ENCODE peak calls at places on chromosome 17, in eight cellular contexts. S is endodermal cell, T is fibroblast of lung, L is heart left ventricle, H is IMR-90, U is GM23338, O is left ventricle myocardium inferior, V is WERI-Rb-1. M is an unnamed sample.

GRCh38 chr17:83129676-83130075 is 50.3 kb downstream of the METRNL start:
- DNase-seq in U (no peak), S (peak), O (no peak), H (no peak), V (no peak), T (no peak), L (no peak), M (peak)

GRCh38 chr17:40552806-40553693 is 12.2 kb downstream of the CCR7 start:
- DNase-seq in H (no peak), L (no peak), U (no peak), T (peak), S (peak), V (peak), O (no peak), M (peak)

GRCh38 chr17:77332981-77333685 is 192.4 kb downstream of the SEC14L1 start:
- DNase-seq in U (no peak), S (no peak), O (no peak), L (no peak), T (peak), V (no peak), H (peak), M (peak)

GRCh38 chr17:6654816-6655731 is 3.5 kb downstream of the C17orf100 start:
- DNase-seq in U (peak), V (no peak), L (no peak), T (peak), H (no peak), O (no peak), S (peak), M (peak)

GRCh38 chr17:49002331-49002730 is 5.1 kb downstream of the IGF2BP1 start:
- DNase-seq in O (no peak), T (no peak), V (no peak), U (no peak), S (no peak), H (no peak), L (no peak), M (no peak)

GRCh38 chr17:60149691-60150582 is at the start of gene CA4:
- DNase-seq in O (no peak), H (no peak), U (peak), S (peak), V (peak), L (peak), T (no peak), M (no peak)

GRCh38 chr17:77373298-77374169 is 232.8 kb downstream of the SEC14L1 start:
- DNase-seq in U (peak), V (no peak), T (no peak), O (peak), L (peak), H (no peak), S (peak), M (peak)

GRCh38 chr17:33234930-33235685 is 58.0 kb downstream of the ASIC2 start:
- DNase-seq in T (peak), L (peak), V (no peak), S (no peak), O (peak), U (no peak), H (peak), M (no peak)

GRCh38 chr17:56908061-56908542 is 5.7 kb downstream of the TRIM25 start:
- DNase-seq in S (no peak), O (peak), U (no peak), H (no peak), L (peak), V (no peak), T (no peak), M (peak)

GRCh38 chr17:3977387-3977786 is 13.2 kb upstream of the ATP2A3 start:
- DNase-seq in H (no peak), V (no peak), U (no peak), T (no peak), L (no peak), S (no peak), O (no peak), M (peak)

GRCh38 chr17:40559954-40560591 is 5.2 kb downstream of the CCR7 start:
- DNase-seq in O (peak), T (peak), S (peak), L (peak), U (peak), V (peak), H (peak), M (peak)

GRCh38 chr17:40501499-40501911 is at the start of gene TNS4:
- DNase-seq in L (peak), T (no peak), S (peak), O (no peak), U (no peak), H (no peak), V (no peak), M (peak)

GRCh38 chr17:8192070-8192815 is 2.3 kb upstream of the BORCS6 start:
- DNase-seq in O (peak), T (peak), U (peak), S (peak), V (no peak), L (no peak), H (peak), M (peak)

GRCh38 chr17:37521821-37522220 is 32.1 kb downstream of the DUSP14 start:
- DNase-seq in O (no peak), S (no peak), U (no peak), T (no peak), L (no peak), H (no peak), V (no peak), M (no peak)

GRCh38 chr17:4329838-4330237 is 36.6 kb downstream of the UBE2G1 start:
- DNase-seq in H (peak), V (no peak), U (no peak), O (no peak), S (no peak), L (no peak), T (peak), M (no peak)

GRCh38 chr17:16989230-16989952 is 17.5 kb upstream of the TNFRSF13B start:
- DNase-seq in U (no peak), S (peak), L (no peak), V (no peak), O (no peak), T (no peak), H (no peak), M (peak)

GRCh38 chr17:56718515-56718914 is 115.2 kb downstream of the C17orf67 start:
- DNase-seq in V (no peak), L (no peak), O (no peak), U (no peak), T (no peak), S (no peak), H (no peak), M (no peak)

GRCh38 chr17:78759203-78759968 is 22.7 kb downstream of the CYTH1 start:
- DNase-seq in U (no peak), H (peak), L (peak), S (no peak), O (peak), T (peak), V (no peak), M (peak)

GRCh38 chr17:28381141-28381825 is 9.8 kb downstream of the SARM1 start:
- DNase-seq in H (no peak), L (no peak), O (no peak), U (peak), S (peak), T (no peak), V (no peak), M (peak)

GRCh38 chr17:78343099-78343432 is 16.8 kb downstream of the SOCS3 start:
- DNase-seq in L (peak), U (peak), T (peak), O (peak), H (peak), S (peak), V (no peak), M (peak)

GRCh38 chr17:28944862-28945741 is 6.2 kb downstream of the PHF12 start:
- DNase-seq in O (no peak), V (no peak), U (no peak), T (peak), H (peak), L (no peak), S (no peak), M (no peak)

GRCh38 chr17:44436336-44436735 is 46.9 kb upstream of the ITGA2B start:
- DNase-seq in L (no peak), H (no peak), U (no peak), S (no peak), V (no peak), T (no peak), O (no peak), M (no peak)

GRCh38 chr17:7560172-7561027 is 1.3 kb upstream of the SENP3 start:
- DNase-seq in S (peak), L (peak), H (peak), V (peak), U (peak), T (peak), O (peak), M (peak)

GRCh38 chr17:58120195-58120822 is 27.9 kb upstream of the OR4D1 start:
- DNase-seq in T (peak), U (peak), H (peak), S (peak), L (no peak), O (no peak), V (no peak), M (no peak)

GRCh38 chr17:83111516-83112282 is 32.3 kb downstream of the METRNL start:
- DNase-seq in O (no peak), U (no peak), L (no peak), H (no peak), S (no peak), V (no peak), T (no peak), M (no peak)

GRCh38 chr17:45995617-45996270 is 3.3 kb upstream of the STH start:
- DNase-seq in V (no peak), T (no peak), U (no peak), O (no peak), L (peak), H (no peak), S (peak), M (no peak)

GRCh38 chr17:9860851-9861250 is 35.1 kb downstream of the GLP2R start:
- DNase-seq in S (peak), V (no peak), L (no peak), U (no peak), O (no peak), T (no peak), H (no peak), M (no peak)

GRCh38 chr17:82939213-82940030 is 99.6 kb upstream of the ZNF750 start:
- DNase-seq in S (no peak), O (peak), T (no peak), H (no peak), U (no peak), V (no peak), L (peak), M (peak)

GRCh38 chr17:50620848-50621247 is 13.8 kb upstream of the ABCC3 start:
- DNase-seq in L (no peak), H (no peak), T (no peak), U (peak), V (peak), O (no peak), S (peak), M (no peak)

GRCh38 chr17:29590261-29590978 is 972 bp upstream of the GIT1 start:
- DNase-seq in O (no peak), U (no peak), S (no peak), T (peak), L (peak), V (peak), H (peak), M (no peak)

GRCh38 chr17:47789611-47790520 is 31.7 kb downstream of the OSBPL7 start:
- DNase-seq in S (peak), T (peak), H (peak), U (peak), V (peak), O (peak), L (peak), M (peak)

GRCh38 chr17:73304971-73305786 is 6.6 kb downstream of the CDC42EP4 start:
- DNase-seq in L (peak), O (peak), S (peak), T (peak), H (peak), V (peak), U (peak), M (no peak)

GRCh38 chr17:56793506-56793905 is 40.2 kb downstream of the C17orf67 start:
- DNase-seq in T (no peak), U (no peak), V (no peak), S (no peak), H (no peak), L (no peak), O (no peak), M (no peak)

GRCh38 chr17:39209317-39210092 is 9.4 kb downstream of the RPL19 start:
- DNase-seq in O (peak), U (peak), H (peak), L (peak), V (no peak), S (peak), T (peak), M (peak)

GRCh38 chr17:63275318-63275967 is 170.7 kb downstream of the CYB561 start:
- DNase-seq in U (no peak), V (no peak), T (peak), L (no peak), O (no peak), H (peak), S (no peak), M (peak)

GRCh38 chr17:76974721-76975120 is 106.5 kb downstream of the MGAT5B start:
- DNase-seq in U (no peak), L (no peak), O (no peak), V (no peak), H (no peak), S (no peak), T (no peak), M (no peak)

GRCh38 chr17:27754549-27754948 is 45.8 kb downstream of the NOS2 start:
- DNase-seq in T (no peak), O (no peak), S (peak), H (no peak), U (no peak), L (no peak), V (no peak), M (no peak)

GRCh38 chr17:27552467-27552779 is 78.6 kb upstream of the LGALS9 start:
- DNase-seq in S (peak), T (peak), L (no peak), V (no peak), U (no peak), O (no peak), H (peak), M (no peak)

GRCh38 chr17:11642655-11643054 is 44.4 kb downstream of the DNAH9 start:
- DNase-seq in H (no peak), L (no peak), S (no peak), T (no peak), V (no peak), O (peak), U (no peak), M (no peak)

GRCh38 chr17:35046740-35047283 is 16.7 kb downstream of the RFFL start:
- DNase-seq in O (no peak), L (no peak), T (peak), V (peak), S (no peak), U (no peak), H (peak), M (peak)
- H3K27ac ChIP-seq in O (no peak), L (no peak), T (no peak), V (peak), S (no peak), U (no peak), H (no peak), M (peak)

GRCh38 chr17:75703191-75703590 is 18.1 kb upstream of the ITGB4 start:
- DNase-seq in T (no peak), V (no peak), L (no peak), H (no peak), S (no peak), U (no peak), O (no peak), M (no peak)
- TF ChIP-seq CTCF in T (no peak), V (no peak), L (no peak), H (no peak), S (no peak), U (no peak), O (no peak), M (no peak)

GRCh38 chr17:15027853-15028252 is 237.3 kb downstream of the PMP22 start:
- DNase-seq in T (no peak), U (no peak), O (no peak), S (no peak), V (no peak), H (no peak), L (no peak), M (no peak)
- H3K27ac ChIP-seq in T (no peak), U (no peak), O (no peak), S (no peak), V (no peak), H (no peak), L (no peak), M (no peak)

GRCh38 chr17:71237903-71238538 is 882.8 kb upstream of the SOX9 start:
- DNase-seq in S (no peak), T (peak), L (no peak), U (no peak), O (no peak), H (peak), V (no peak), M (no peak)
- TF ChIP-seq CTCF in S (no peak), T (peak), L (no peak), U (peak), O (no peak), H (peak), V (no peak), M (peak)

GRCh38 chr17:75486151-75486550 is 29.2 kb downstream of the CASKIN2 start:
- DNase-seq in V (no peak), H (no peak), S (peak), U (no peak), T (no peak), L (peak), O (no peak), M (peak)
- H3K27ac ChIP-seq in V (no peak), H (no peak), S (no peak), U (no peak), T (no peak), L (no peak), O (peak), M (no peak)

DNA sequence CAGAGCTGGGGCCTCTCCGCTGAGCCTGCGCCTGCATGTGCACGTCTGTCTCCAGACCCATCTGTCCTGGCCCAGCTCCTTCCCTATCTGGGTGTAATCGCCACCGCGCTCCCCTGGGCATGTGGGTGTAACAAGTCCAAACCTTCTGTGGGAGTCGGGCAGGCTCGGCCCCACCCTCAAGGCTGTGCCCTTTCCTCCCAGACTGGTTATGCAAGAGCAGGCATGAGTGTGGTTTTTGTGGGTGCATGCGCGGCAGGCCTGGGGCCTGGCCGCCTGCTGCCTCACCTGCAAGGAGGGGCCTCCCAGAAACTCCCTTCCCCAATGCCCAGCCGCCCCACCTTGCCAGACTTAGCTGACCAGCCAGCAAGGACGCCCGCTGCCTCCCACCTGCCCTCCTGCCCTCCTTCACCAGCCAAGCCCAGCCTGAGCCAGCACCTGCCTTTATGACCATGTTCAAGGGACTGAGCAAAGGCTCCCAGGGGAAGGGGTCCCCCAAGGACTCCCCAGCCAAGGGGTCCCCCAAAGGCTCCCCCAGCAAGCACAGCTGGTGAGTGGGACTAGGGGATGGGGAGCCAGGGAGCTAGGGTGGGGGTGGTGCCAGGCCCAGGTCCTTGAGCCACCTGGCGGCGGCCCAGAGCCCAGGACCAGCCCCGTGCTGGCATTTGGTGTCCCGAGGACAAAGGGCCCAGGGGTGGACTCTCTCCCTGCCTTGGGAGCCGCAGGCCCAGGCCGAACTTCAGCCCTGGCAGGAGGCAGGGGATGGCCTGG is at the start of gene EVPLL:
- DNase-seq in H (no peak), T (peak), U (no peak), V (peak), O (peak), L (peak), S (peak), M (peak)
- TF ChIP-seq CTCF in H (no peak), T (no peak), U (no peak), V (no peak), O (no peak), L (no peak), S (no peak), M (no peak)

DNA sequence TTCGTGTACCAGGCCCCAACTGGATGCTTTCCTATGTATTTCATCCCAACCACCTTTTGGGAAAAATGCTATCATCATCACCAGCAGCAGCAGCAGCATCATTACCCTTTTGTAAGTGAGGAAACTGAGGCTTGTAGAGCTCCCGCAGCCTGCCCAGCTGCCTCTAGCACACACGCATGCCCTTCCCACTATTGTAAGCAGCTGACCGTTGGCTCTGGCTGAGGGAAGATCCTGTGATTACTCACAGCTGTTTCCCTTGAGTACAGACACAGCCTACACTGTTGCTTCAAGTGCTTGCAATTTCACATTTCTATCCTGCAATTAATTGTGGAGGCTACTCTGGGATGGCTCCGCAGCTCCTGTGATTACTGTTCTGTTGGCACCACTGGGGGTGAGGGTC is 180.6 kb upstream of the CACNG5 start:
- DNase-seq in L (no peak), U (no peak), O (no peak), V (no peak), S (no peak), T (peak), H (peak), M (no peak)
- H3K27ac ChIP-seq in L (no peak), U (no peak), O (no peak), V (no peak), S (no peak), T (no peak), H (peak), M (no peak)

GRCh38 chr17:80845863-80846671 is 145.6 kb upstream of the CHMP6 start:
- DNase-seq in H (no peak), T (no peak), U (no peak), V (no peak), L (peak), S (no peak), O (no peak), M (peak)
- TF ChIP-seq CTCF in H (no peak), T (no peak), U (no peak), V (no peak), L (no peak), S (no peak), O (no peak), M (no peak)